ENCODE peak calls at places on chromosome 14, in four cellular contexts. B is RPMI7951; Z is lung; F is activated gamma-delta T cell treated with anti-CD3 and anti-CD28 coated beads, Interleukin-2, amount 50 U/mL, for 16 hours. E is an unnamed sample.

GRCh38 chr14:89186850-89187376 is 230.1 kb downstream of the FOXN3 start:
- DNase-seq in Z (no peak), F (no peak), B (peak), E (no peak)

GRCh38 chr14:56528927-56529326 is 50.7 kb upstream of the TMEM260 start:
- DNase-seq in B (no peak), Z (no peak), F (no peak), E (no peak)

GRCh38 chr14:95197498-95198010 is 40.2 kb upstream of the DICER1 start:
- DNase-seq in F (no peak), Z (no peak), B (no peak), E (no peak)

GRCh38 chr14:58822856-58823255 is 185.1 kb downstream of the DACT1 start:
- DNase-seq in Z (no peak), B (no peak), F (no peak), E (no peak)

GRCh38 chr14:101812071-101812470 is 50.6 kb downstream of the PPP2R5C start:
- DNase-seq in Z (no peak), B (no peak), F (no peak), E (no peak)

GRCh38 chr14:24848427-24848826 is 201.5 kb downstream of the STXBP6 start:
- DNase-seq in B (peak), Z (no peak), F (no peak), E (no peak)

GRCh38 chr14:104556256-104557021 is 23.1 kb upstream of the C14orf180 start:
- DNase-seq in B (no peak), Z (no peak), F (no peak), E (no peak)

GRCh38 chr14:86739761-86740160 is 1209.8 kb downstream of the FLRT2 start:
- DNase-seq in B (no peak), Z (no peak), F (no peak), E (no peak)

GRCh38 chr14:88468396-88468795 is 82.9 kb downstream of the SPATA7 start:
- DNase-seq in Z (no peak), B (peak), F (no peak), E (no peak)